ENCODE peak calls at places on chromosome X, in four cellular contexts. F is H9, X is IMR-90, C is H1. Q is an unnamed sample.

GRCh38 chrX:10259716-10260115 is 102.9 kb downstream of the CLCN4 start:
- DNase-seq in F (no peak), C (no peak), X (peak; percentile 55), Q (no peak)

GRCh38 chrX:72573158-72573511 is 492 bp upstream of the HDAC8 start:
- DNase-seq in F (no peak), C (no peak), X (no peak), Q (no peak)

GRCh38 chrX:34778961-34779360 is 121.9 kb upstream of the TMEM47 start:
- DNase-seq in C (no peak), F (no peak), X (peak; percentile 86), Q (no peak)

GRCh38 chrX:78514852-78515251 is 144.3 kb downstream of the RTL3 start:
- DNase-seq in X (no peak), F (peak; percentile 76), C (peak; percentile 52), Q (peak; percentile 79)

GRCh38 chrX:43505759-43506158 is 150.3 kb upstream of the MAOA start:
- DNase-seq in F (no peak), C (no peak), X (no peak), Q (peak; percentile 4)

GRCh38 chrX:20623448-20623847 is 356.7 kb upstream of the RPS6KA3 start:
- DNase-seq in X (no peak), F (no peak), C (no peak), Q (peak; percentile 27)

GRCh38 chrX:1472975-1473374 is 20.3 kb upstream of the ASMTL start:
- DNase-seq in C (no peak), X (no peak), F (no peak), Q (no peak)

GRCh38 chrX:39985551-39985950 is 112.2 kb downstream of the BCOR start:
- DNase-seq in F (peak; percentile 62), X (no peak), C (no peak), Q (peak; percentile 54)

GRCh38 chrX:21490341-21490740 is 116.1 kb downstream of the CNKSR2 start:
- DNase-seq in F (no peak), C (no peak), X (no peak), Q (no peak)

GRCh38 chrX:28590394-28590793 is 3.1 kb downstream of the IL1RAPL1 start:
- DNase-seq in F (no peak), X (peak; percentile 32), C (no peak), Q (no peak)

GRCh38 chrX:151226941-151227340 is 50.6 kb downstream of the GPR50 start:
- DNase-seq in F (no peak), X (no peak), C (no peak), Q (no peak)

GRCh38 chrX:34656842-34657780 is at the start of gene TMEM47:
- DNase-seq in X (peak; percentile 70), C (peak; percentile 72), F (peak; percentile 97), Q (peak; percentile 87)

GRCh38 chrX:92213781-92214180 is 434.6 kb downstream of the PCDH11X start:
- DNase-seq in C (no peak), F (no peak), X (peak; percentile 10), Q (no peak)

GRCh38 chrX:148755111-148755510 is 254.7 kb downstream of the AFF2 start:
- DNase-seq in F (no peak), X (no peak), C (no peak), Q (no peak)

GRCh38 chrX:67546496-67547423 is 2.9 kb downstream of the AR start:
- DNase-seq in C (peak; percentile 44), F (peak; percentile 29), X (no peak), Q (peak; percentile 70)

GRCh38 chrX:23804578-23804977 is 21.6 kb downstream of the SAT1 start:
- DNase-seq in C (no peak), F (no peak), X (no peak), Q (no peak)

GRCh38 chrX:51825432-51825831 is 68.0 kb upstream of the MAGED1 start:
- DNase-seq in X (peak; percentile 38), F (no peak), C (no peak), Q (no peak)

GRCh38 chrX:104370089-104370488 is 115.4 kb upstream of the ESX1 start:
- DNase-seq in F (peak; percentile 36), X (no peak), C (no peak), Q (peak; percentile 63)

GRCh38 chrX:41084360-41085104 is 713 bp upstream of the USP9X start:
- DNase-seq in X (peak; percentile 96), C (peak; percentile 96), F (peak; percentile 99), Q (peak; percentile 97)

GRCh38 chrX:41082783-41083182 is 2.5 kb upstream of the USP9X start:
- DNase-seq in F (no peak), C (no peak), X (no peak), Q (no peak)

GRCh38 chrX:41085105-41085882 is at the start of gene USP9X:
- DNase-seq in C (peak; percentile 72), F (peak; percentile 93), X (peak; percentile 89), Q (peak; percentile 90)

GRCh38 chrX:41085883-41086626 is 810 bp downstream of the USP9X start:
- DNase-seq in C (peak; percentile 53), F (no peak), X (peak; percentile 42), Q (peak; percentile 77)

DNA sequence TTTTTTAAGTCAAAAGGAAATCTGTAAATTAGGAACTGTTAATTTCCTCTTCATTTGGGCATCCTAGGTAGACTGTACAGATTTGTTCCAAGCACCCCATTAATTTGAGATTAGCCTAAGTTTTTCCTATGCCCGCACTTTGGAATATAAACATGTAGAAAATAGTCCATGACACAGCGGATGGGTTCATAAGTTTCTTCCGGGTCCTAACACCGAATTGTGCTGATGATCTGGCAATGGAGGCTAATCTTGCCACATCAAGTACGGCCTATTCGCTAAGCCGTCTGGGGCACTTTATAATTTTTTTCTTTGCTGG is 1.2 kb upstream of the USP9X start:
- DNase-seq in X (no peak), F (no peak), C (no peak), Q (no peak)
- H4K8ac ChIP-seq in X (peak overlapping the region; percentile 14), F (no peak overlapping the region), C (peak overlapping the region; percentile 1), Q (no peak overlapping the region)

DNA sequence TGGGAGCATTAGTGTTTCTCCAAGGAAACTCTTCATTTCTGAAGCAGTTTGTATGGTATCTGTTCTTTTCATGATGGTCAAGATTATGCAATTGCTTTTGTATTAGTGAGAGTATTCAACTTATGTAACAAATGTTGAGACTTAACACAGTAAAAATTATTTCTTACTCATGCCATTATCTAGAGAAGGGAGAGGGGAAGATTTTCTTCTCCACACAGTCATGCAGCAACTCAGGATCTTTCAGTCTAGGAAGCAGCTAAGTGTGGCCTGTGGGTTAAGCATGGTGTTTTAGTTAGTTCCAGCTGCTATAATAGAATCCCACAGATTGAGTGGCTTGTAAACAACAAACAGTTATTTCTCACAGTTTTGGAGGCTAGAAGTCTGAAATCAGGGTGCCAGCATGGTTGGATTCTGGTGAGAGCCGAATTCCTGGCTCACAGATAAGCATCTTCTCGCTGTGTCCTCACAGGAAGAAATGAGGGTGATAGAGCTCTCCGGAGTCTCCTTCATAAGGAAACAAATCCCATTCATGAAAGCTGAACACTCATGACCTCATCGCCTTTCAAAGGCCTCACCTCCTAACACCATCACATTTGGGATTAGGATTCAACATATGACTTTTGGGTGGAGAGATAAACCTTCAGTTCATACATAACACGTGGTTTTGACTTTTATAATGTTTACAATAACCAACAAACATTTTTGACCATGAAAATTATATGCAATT is 101.2 kb downstream of the FRMPD4 start:
- DNase-seq in F (no peak), X (peak; percentile 6), C (no peak), Q (no peak)
- H3K56ac ChIP-seq in F (no peak overlapping the region), X (no peak overlapping the region), C (no peak overlapping the region), Q (no peak overlapping the region)

DNA sequence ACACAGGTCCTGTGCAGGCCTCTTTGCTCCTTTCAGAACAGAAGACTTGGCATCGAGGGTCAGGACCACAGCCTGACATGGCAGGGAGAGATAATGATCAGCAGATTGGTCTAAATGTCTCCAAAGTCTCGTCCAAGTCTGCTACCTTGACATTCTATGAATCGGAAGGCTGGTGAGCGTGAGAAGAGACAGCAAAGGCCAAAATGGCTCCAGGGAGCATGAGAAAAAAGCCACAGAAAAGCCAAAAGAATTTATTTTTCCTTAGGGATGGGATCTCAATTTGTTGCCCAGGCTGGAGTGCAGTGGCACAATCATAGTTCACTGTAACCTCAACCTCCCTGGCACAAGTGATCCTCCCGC is 32.3 kb upstream of the IQSEC2 start:
- DNase-seq in F (no peak), X (no peak), C (no peak), Q (no peak)
- H4K8ac ChIP-seq in F (no peak overlapping the region), X (no peak overlapping the region), C (no peak overlapping the region), Q (no peak overlapping the region)

GRCh38 chrX:49627030-49627777 is 28.4 kb downstream of the GAGE1 start:
- DNase-seq in C (peak; percentile 47), F (peak; percentile 65), X (no peak), Q (peak; percentile 46)
- H3K56ac ChIP-seq in C (no peak overlapping the region), F (no peak overlapping the region), X (no peak overlapping the region), Q (no peak overlapping the region)

DNA sequence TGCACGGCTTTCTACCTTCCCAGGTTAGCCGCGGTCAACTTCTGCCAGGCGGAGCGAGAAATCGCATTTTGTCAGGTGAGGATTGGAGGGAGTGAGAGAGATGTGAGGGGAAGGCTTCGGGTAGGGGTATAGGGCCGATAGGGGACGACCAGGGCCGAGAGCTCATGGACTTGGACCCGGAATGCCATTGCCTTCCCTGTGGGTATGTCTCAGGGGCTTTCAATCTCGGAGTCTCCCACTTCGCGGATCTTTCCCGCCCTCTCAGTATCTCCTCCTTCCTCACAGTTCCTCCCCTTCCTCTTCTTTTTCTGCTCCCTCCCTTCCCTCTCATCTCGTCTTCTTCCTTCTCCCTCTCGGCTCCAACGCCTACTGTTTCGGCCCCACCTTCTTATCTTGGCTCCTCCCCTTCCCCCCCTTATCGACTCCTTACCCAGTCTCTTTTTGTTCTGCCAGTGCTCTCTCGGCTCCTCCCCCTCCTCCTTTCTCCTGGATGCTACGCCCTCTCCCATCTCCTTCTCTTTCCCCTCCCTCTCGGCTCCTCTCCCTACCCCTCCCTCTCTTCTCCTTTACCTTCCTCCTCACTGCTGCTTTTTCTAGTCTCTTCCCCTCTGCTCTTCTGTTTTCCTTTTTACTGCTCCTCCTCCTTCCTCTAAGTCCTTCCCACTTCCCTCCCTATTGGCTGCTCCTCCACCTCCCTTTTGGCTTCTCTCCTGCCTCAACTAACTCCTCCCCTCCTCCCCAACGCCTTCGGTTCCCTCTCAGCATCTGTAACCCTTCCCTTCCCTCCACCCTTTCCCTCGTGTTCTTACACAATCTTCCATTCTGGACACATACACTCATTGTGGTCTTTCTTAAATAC is 29.4 kb upstream of the RBMX start:
- DNase-seq in X (peak; percentile 91), C (peak; percentile 65), F (peak; percentile 91), Q (peak; percentile 98)
- H4K8ac ChIP-seq in X (peak overlapping the region; percentile 18), C (peak overlapping the region; percentile 39), F (no peak overlapping the region), Q (no peak overlapping the region)

DNA sequence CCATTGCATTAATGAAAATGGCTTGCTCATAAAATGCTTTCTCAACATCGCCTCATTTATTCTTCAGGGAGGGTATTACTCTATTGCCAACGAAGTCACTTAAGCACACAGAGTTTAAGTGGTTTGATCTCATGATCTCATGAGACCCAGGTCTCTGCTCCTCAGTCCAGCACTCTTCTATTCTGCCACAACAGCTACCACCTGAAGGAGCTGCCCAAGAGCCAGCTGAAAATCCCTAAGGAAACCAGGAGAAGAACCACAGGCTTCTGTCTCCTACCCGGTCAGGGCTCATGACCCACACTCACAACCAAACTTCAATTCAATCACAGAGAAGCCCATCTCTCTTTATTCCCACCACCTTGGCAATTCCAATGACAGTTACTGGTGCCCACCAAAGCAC is 85.5 kb upstream of the GPM6B start:
- DNase-seq in X (no peak), C (no peak), F (no peak), Q (no peak)
- H3K56ac ChIP-seq in X (no peak overlapping the region), C (no peak overlapping the region), F (no peak overlapping the region), Q (no peak overlapping the region)